ENCODE peak calls at places on chromosomes 11 and 22, in eight cellular contexts. Z is hepatocyte, E is fibroblast of lung, M is mammary epithelial cell, A is GM23338, P is endothelial cell of umbilical vein, B is HCT116, N is H1. C is an unnamed sample.

GRCh38 chr11:25970726-25971508 is 361.0 kb upstream of the ANO3 start:
- DNase-seq in Z (no peak), P (no peak), E (no peak), M (peak; percentile 74), N (no peak), B (no peak), A (peak; percentile 51), C (peak; percentile 33)

GRCh38 chr22:17588606-17589005 is 25.3 kb downstream of the SLC25A18 start:
- DNase-seq in Z (no peak), N (no peak), E (no peak), B (no peak), A (no peak), P (no peak), M (no peak), C (no peak)

GRCh38 chr11:61598886-61599868 is 18.3 kb upstream of the SYT7 start:
- DNase-seq in Z (peak; percentile 52), E (peak; percentile 91), N (no peak), M (no peak), P (no peak), A (peak; percentile 71), B (no peak), C (peak; percentile 44)

GRCh38 chr11:7448126-7448525 is 37.2 kb upstream of the OLFML1 start:
- DNase-seq in M (no peak), A (peak; percentile 62), E (no peak), Z (no peak), B (no peak), N (no peak), P (no peak), C (no peak)

GRCh38 chr11:10666976-10667892 is 26.3 kb downstream of the IRAG1 start:
- DNase-seq in M (no peak), Z (no peak), A (no peak), B (no peak), E (peak; percentile 49), N (no peak), P (no peak), C (peak; percentile 15)

GRCh38 chr11:117384045-117384444 is 56.4 kb downstream of the CEP164 start:
- DNase-seq in Z (peak; percentile 37), N (no peak), M (peak; percentile 87), P (peak; percentile 36), E (peak; percentile 90), B (no peak), A (no peak), C (peak; percentile 95)

GRCh38 chr11:68694404-68695297 is 10.3 kb downstream of the GAL start:
- DNase-seq in P (no peak), Z (no peak), B (no peak), N (no peak), A (peak; percentile 80), M (no peak), E (no peak), C (no peak)

GRCh38 chr11:65187971-65188461 is 6.3 kb downstream of the CAPN1 start:
- DNase-seq in B (no peak), Z (no peak), A (no peak), P (no peak), N (no peak), M (no peak), E (no peak), C (no peak)

GRCh38 chr22:25404556-25404922 is 159.9 kb upstream of the GRK3 start:
- DNase-seq in M (peak; percentile 12), N (no peak), P (no peak), B (no peak), E (no peak), A (peak; percentile 73), Z (peak; percentile 41), C (no peak)

GRCh38 chr22:30572840-30573593 is 1.4 kb downstream of the GAL3ST1 start:
- DNase-seq in B (no peak), N (no peak), A (no peak), E (no peak), M (no peak), Z (peak; percentile 68), P (no peak), C (no peak)

GRCh38 chr22:24894998-24895397 is 51.5 kb downstream of the LHFPL7 start:
- DNase-seq in P (peak; percentile 84), Z (peak; percentile 65), B (peak; percentile 18), E (peak; percentile 65), A (peak; percentile 32), M (peak; percentile 39), N (no peak), C (peak; percentile 65)

GRCh38 chr11:84990141-84990540 is 637.0 kb downstream of the DLG2 start:
- DNase-seq in Z (no peak), M (no peak), E (no peak), P (no peak), N (no peak), B (no peak), A (peak; percentile 19), C (no peak)

GRCh38 chr11:111264646-111265045 is 19.1 kb downstream of the POU2AF2 start:
- DNase-seq in N (no peak), Z (no peak), A (no peak), P (no peak), B (no peak), M (no peak), E (no peak), C (no peak)

GRCh38 chr11:119055901-119056300 is 1.1 kb downstream of the HYOU1 start:
- DNase-seq in M (peak; percentile 39), Z (peak; percentile 39), P (peak; percentile 49), N (no peak), E (peak; percentile 30), B (peak; percentile 42), A (peak; percentile 22), C (peak; percentile 52)

GRCh38 chr11:45961841-45962240 is 39.4 kb downstream of the LARGE2 start:
- DNase-seq in P (no peak), Z (no peak), E (no peak), N (no peak), B (no peak), A (no peak), M (no peak), C (no peak)

GRCh38 chr11:83278351-83278750 is 7.8 kb downstream of the CCDC90B start:
- DNase-seq in N (no peak), E (peak; percentile 78), A (no peak), M (no peak), B (no peak), P (no peak), Z (no peak), C (no peak)

GRCh38 chr11:106986673-106987072 is 31.6 kb downstream of the GUCY1A2 start:
- DNase-seq in P (no peak), B (no peak), N (no peak), A (no peak), Z (no peak), E (no peak), M (no peak), C (no peak)

GRCh38 chr22:26399288-26399687 is 29.8 kb upstream of the ASPHD2 start:
- DNase-seq in B (no peak), M (no peak), N (no peak), E (no peak), Z (no peak), P (peak; percentile 6), A (peak; percentile 6), C (no peak)

GRCh38 chr11:19808076-19808911 is 95.7 kb downstream of the NAV2 start:
- DNase-seq in B (no peak), Z (no peak), P (peak; percentile 31), N (no peak), A (no peak), E (no peak), M (no peak), C (peak; percentile 21)

DNA sequence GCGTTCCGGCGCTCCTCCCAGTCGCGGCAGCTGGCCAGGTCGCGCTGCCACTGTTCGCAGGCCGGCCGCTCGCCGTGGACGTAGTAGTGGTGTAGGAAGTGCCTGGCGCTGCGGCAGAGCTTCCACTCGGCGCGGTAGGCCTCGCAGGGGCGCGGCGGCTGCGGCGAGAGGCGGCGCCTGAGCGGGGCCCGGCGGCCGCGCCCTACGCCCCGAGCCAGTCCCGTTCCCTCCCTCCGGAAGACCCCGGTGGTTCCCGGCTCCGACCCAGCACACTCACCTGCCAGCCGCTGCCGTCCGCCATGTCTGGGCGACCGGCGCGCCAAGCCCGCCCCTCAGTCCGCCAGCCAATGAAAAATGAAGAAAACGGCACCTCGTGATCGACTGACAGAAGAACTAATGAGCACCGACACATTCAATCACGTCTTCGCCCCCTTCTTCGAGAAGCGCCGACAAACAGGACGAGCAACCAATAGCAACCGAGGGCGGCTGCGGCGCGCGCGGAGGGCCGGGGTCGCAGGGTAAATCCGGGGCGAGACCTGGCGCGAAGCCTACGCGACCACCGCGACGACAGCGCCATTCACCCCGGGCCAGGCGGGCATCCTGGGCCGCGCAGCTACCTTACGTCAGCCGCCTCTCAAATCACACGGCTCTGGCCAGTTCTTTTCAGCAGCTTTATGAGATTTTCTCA is at the start of gene C22orf39:
- DNase-seq in E (peak; percentile 94), M (peak; percentile 92), P (peak; percentile 94), Z (peak; percentile 94), A (peak; percentile 98), B (peak; percentile 82), N (peak; percentile 79), C (peak; percentile 87)
- TF ChIP-seq EZH2 in E (no peak), M (no peak), P (no peak), Z (no peak), A (no peak), B (no peak), N (no peak), C (no peak)

DNA sequence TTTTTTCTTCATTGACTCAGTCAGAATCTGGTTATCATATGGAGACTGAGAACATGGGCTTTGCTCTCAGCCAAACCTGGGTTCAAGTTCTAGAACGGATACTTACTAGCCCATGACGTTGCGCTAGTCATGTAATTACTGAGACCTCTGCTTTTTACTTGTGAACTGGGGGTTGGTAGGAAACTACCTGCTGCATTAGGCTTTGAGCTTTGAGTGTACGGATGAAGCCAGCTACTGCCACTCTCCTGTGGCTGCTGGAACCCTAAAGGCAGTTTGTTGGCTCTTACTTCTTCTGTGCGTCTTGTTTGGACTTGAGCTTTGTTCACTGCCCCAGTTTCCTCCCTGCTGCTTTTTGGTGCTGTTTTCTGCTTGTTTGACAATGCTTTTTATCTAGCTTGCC is 18.1 kb downstream of the PPP6R2 start:
- DNase-seq in N (no peak), E (no peak), B (no peak), Z (no peak), M (no peak), P (no peak), A (no peak), C (no peak)
- H3K4me2 ChIP-seq in N (no peak overlapping the region), E (no peak overlapping the region), B (no peak overlapping the region), Z (no peak overlapping the region), M (no peak overlapping the region), P (no peak overlapping the region), A (no peak overlapping the region), C (no peak overlapping the region)

DNA sequence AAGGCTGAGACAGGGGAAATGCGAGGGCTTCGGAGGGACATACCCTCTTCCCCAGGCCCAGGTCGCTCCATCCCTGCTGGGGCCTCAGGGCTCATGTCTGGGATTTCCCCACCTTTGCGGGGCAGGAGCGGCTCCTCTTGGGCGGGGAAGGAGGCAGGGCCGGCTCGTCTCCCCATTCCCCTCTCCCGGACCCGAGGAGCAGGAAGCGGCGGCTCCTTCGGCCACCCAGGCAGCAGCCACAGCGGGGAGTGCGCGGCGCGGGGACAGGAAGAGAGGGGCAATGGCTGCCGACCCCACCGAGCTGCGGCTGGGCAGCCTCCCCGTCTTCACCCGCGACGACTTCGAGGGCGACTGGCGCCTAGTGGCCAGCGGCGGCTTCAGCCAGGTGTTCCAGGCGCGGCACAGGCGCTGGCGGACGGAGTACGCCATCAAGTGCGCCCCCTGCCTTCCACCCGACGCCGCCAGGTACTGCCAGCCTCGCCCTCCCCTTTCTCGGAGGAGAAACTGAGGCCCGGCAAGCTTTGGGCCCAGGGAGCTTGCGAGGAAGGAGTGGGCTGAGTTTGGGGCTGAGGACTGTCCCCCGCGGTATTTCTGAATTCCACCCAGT is at the start of gene ANKK1:
- DNase-seq in E (no peak), M (no peak), P (no peak), Z (peak; percentile 66), B (peak; percentile 31), A (peak; percentile 84), N (peak; percentile 41), C (no peak)
- TF ChIP-seq EZH2 in E (no peak), M (no peak), P (no peak), Z (no peak), B (no peak), A (no peak), N (peak; percentile 25), C (no peak)

GRCh38 chr11:2507945-2508749 is 63.3 kb downstream of the KCNQ1 start:
- DNase-seq in A (no peak), E (no peak), P (no peak), B (no peak), Z (no peak), M (no peak), N (no peak), C (no peak)
- H3K4me2 ChIP-seq in A (no peak overlapping the region), E (no peak overlapping the region), P (no peak overlapping the region), B (no peak overlapping the region), Z (no peak overlapping the region), M (no peak overlapping the region), N (no peak overlapping the region), C (no peak overlapping the region)

C was measured in PC-3.